ENCODE peak calls at places on chromosomes 6 and 20, in six cellular contexts. Z is T47D; K is NB4; E is activated naive CD4-positive, alpha-beta T cell treated with Interleukin-2 at 50 U/mL for 16 hours; R is right cardiac atrium; M is NCI-H1417. L is an unnamed sample.
A peak's percentile ranks its signal among the peaks of the same experiment; 100 is the strongest.

GRCh38 chr20:31698803-31699718 is 23.6 kb downstream of the BCL2L1 start:
- DNase-seq in Z (peak; percentile 54), K (peak; percentile 29), E (no peak), R (no peak), M (peak; percentile 80), L (no peak)

GRCh38 chr20:33843854-33844253 is 32.7 kb downstream of the CHMP4B start:
- DNase-seq in Z (no peak), K (no peak), E (no peak), R (no peak), M (no peak), L (peak; percentile 27)

GRCh38 chr6:41475164-41475563 is 71.0 kb upstream of the FOXP4 start:
- DNase-seq in Z (no peak), K (no peak), E (no peak), R (no peak), M (no peak), L (no peak)

GRCh38 chr6:164142312-164142711 is 727.8 kb downstream of the QKI start:
- DNase-seq in Z (no peak), K (no peak), E (no peak), R (no peak), M (no peak), L (no peak)

GRCh38 chr6:142507065-142507464 is 205.3 kb downstream of the ADGRG6 start:
- DNase-seq in Z (no peak), K (no peak), E (no peak), R (no peak), M (no peak), L (no peak)

GRCh38 chr20:10565191-10565921 is 108.4 kb downstream of the JAG1 start:
- DNase-seq in Z (no peak), K (peak; percentile 62), E (no peak), R (peak; percentile 47), M (no peak), L (no peak)

GRCh38 chr20:31560900-31561598 is 44.0 kb upstream of the ID1 start:
- DNase-seq in Z (no peak), K (no peak), E (no peak), R (no peak), M (no peak), L (no peak)

GRCh38 chr6:98942263-98942803 is 5.4 kb downstream of the FBXL4 start:
- DNase-seq in Z (peak; percentile 7), K (peak; percentile 25), E (no peak), R (no peak), M (no peak), L (no peak)

GRCh38 chr20:63021356-63022321 is 14.9 kb upstream of the BHLHE23 start:
- DNase-seq in Z (no peak), K (no peak), E (no peak), R (peak; percentile 37), M (no peak), L (no peak)

GRCh38 chr6:40343318-40343886 is 243.8 kb downstream of the LRFN2 start:
- DNase-seq in Z (no peak), K (no peak), E (no peak), R (no peak), M (no peak), L (no peak)

GRCh38 chr6:15063253-15063853 is 182.5 kb upstream of the JARID2 start:
- DNase-seq in Z (no peak), K (peak; percentile 89), E (no peak), R (peak; percentile 51), M (no peak), L (no peak)

GRCh38 chr20:14553774-14554524 is 216.5 kb upstream of the FLRT3 start:
- DNase-seq in Z (no peak), K (no peak), E (no peak), R (no peak), M (no peak), L (no peak)

GRCh38 chr6:157714153-157714490 is 108.9 kb upstream of the SNX9 start:
- DNase-seq in Z (peak; percentile 13), K (no peak), E (no peak), R (no peak), M (no peak), L (no peak)

L was measured in activated naive CD8-positive, alpha-beta T cell treated with anti-CD3 and anti-CD28 coated beads for 36 hours.